ENCODE peak calls at places on chromosome 7, in nine cellular contexts. T, F, B, K, S, Y, O, D and A are unnamed samples.

GRCh38 chr7:95180-95862 is 97.0 kb upstream of the FAM20C start:
- DNase-seq in D (peak; percentile 42), B (no peak), Y (no peak), K (peak; percentile 38), S (no peak), O (no peak), T (no peak), F (no peak), A (peak; percentile 69)

GRCh38 chr7:47045169-47045568 is 536.7 kb downstream of the TNS3 start:
- DNase-seq in O (no peak), Y (no peak), K (no peak), S (no peak), T (no peak), D (no peak), B (no peak), F (no peak), A (no peak)

GRCh38 chr7:32905175-32905662 is 13.7 kb upstream of the KBTBD2 start:
- DNase-seq in D (peak; percentile 40), K (no peak), S (peak; percentile 62), O (peak; percentile 46), Y (peak; percentile 61), B (no peak), F (peak; percentile 61), T (no peak), A (peak; percentile 58)

GRCh38 chr7:2605608-2606538 is 25.9 kb upstream of the TTYH3 start:
- DNase-seq in O (no peak), B (no peak), T (no peak), K (no peak), Y (no peak), S (no peak), D (no peak), F (no peak), A (no peak)

GRCh38 chr7:108045669-108046068 is 42.7 kb upstream of the LAMB1 start:
- DNase-seq in B (no peak), F (no peak), T (no peak), K (no peak), D (peak; percentile 74), O (no peak), S (no peak), Y (no peak), A (peak; percentile 72)

GRCh38 chr7:79647711-79648110 is 194.2 kb upstream of the MAGI2 start:
- DNase-seq in T (no peak), B (no peak), S (no peak), O (no peak), Y (no peak), K (no peak), F (no peak), D (no peak), A (no peak)

GRCh38 chr7:137084607-137085380 is 216.3 kb downstream of the CHRM2 start:
- DNase-seq in O (no peak), F (no peak), K (no peak), S (no peak), Y (no peak), T (no peak), B (no peak), D (no peak), A (no peak)

GRCh38 chr7:76002822-76003221 is 8.4 kb upstream of the TMEM120A start:
- DNase-seq in B (no peak), S (no peak), F (no peak), O (no peak), T (no peak), K (no peak), Y (no peak), D (no peak), A (no peak)

GRCh38 chr7:115782716-115783460 is 247.7 kb downstream of the TFEC start:
- DNase-seq in T (no peak), Y (no peak), F (no peak), B (no peak), S (no peak), O (no peak), K (no peak), D (no peak), A (no peak)

GRCh38 chr7:24882989-24883631 is 96.9 kb downstream of the OSBPL3 start:
- DNase-seq in B (no peak), F (no peak), K (peak; percentile 56), D (peak; percentile 86), S (peak; percentile 38), O (no peak), T (no peak), Y (no peak), A (peak; percentile 93)

GRCh38 chr7:2640858-2641257 is 9.1 kb downstream of the TTYH3 start:
- DNase-seq in S (no peak), F (no peak), D (no peak), K (no peak), Y (no peak), B (no peak), T (no peak), O (no peak), A (no peak)

GRCh38 chr7:24828871-24829661 is 71.8 kb upstream of the GSDME start:
- DNase-seq in S (no peak), T (no peak), K (no peak), F (no peak), O (no peak), B (no peak), D (no peak), Y (no peak), A (peak; percentile 27)

GRCh38 chr7:13851756-13852155 is 137.7 kb downstream of the ETV1 start:
- DNase-seq in F (no peak), K (peak; percentile 14), T (no peak), B (no peak), Y (no peak), S (no peak), D (peak; percentile 52), O (no peak), A (peak; percentile 93)